ENCODE peak calls at places on chromosomes 5 and 9, in eight cellular contexts. A, D, O, U, J, F, L and W are unnamed samples.

GRCh38 chr5:1540831-1541661 is 17.3 kb upstream of the LPCAT1 start:
- DNase-seq in U (no peak), D (no peak), F (no peak), L (no peak), O (no peak), A (no peak), J (no peak), W (no peak)

GRCh38 chr9:14389146-14389545 is 75.2 kb upstream of the NFIB start:
- DNase-seq in J (no peak), U (no peak), L (no peak), D (no peak), O (peak; percentile 60), A (no peak), F (no peak), W (no peak)

GRCh38 chr9:2338770-2339169 is 282.8 kb upstream of the VLDLR start:
- DNase-seq in F (no peak), D (no peak), L (no peak), A (no peak), O (no peak), U (no peak), J (no peak), W (no peak)

GRCh38 chr5:54785729-54786548 is 199.5 kb downstream of the ESM1 start:
- DNase-seq in L (no peak), F (no peak), D (no peak), A (no peak), J (peak; percentile 48), U (peak; percentile 85), O (no peak), W (no peak)

GRCh38 chr9:115360122-115360521 is 242.2 kb upstream of the TNC start:
- DNase-seq in L (no peak), A (no peak), J (no peak), O (no peak), U (no peak), D (no peak), F (no peak), W (no peak)

GRCh38 chr5:149937610-149938009 is 7.0 kb downstream of the PDE6A start:
- DNase-seq in U (no peak), J (no peak), D (no peak), O (peak; percentile 67), F (no peak), L (peak; percentile 55), A (no peak), W (no peak)

GRCh38 chr9:135602789-135603481 is 36.4 kb downstream of the GLT6D1 start:
- DNase-seq in L (peak; percentile 34), J (peak; percentile 69), O (peak; percentile 33), F (peak; percentile 29), A (no peak), D (no peak), U (peak; percentile 40), W (peak; percentile 40)

GRCh38 chr5:106269252-106269843 is 1401.4 kb downstream of the EFNA5 start:
- DNase-seq in O (peak; percentile 55), U (no peak), F (peak; percentile 24), L (peak; percentile 31), D (peak; percentile 10), J (no peak), A (no peak), W (no peak)

GRCh38 chr5:38151878-38152277 is 106.5 kb upstream of the EGFLAM start:
- DNase-seq in A (no peak), F (no peak), U (no peak), D (no peak), O (peak; percentile 4), L (no peak), J (no peak), W (no peak)

GRCh38 chr5:16857635-16858034 is 78.5 kb downstream of the MYO10 start:
- DNase-seq in D (no peak), A (no peak), O (no peak), L (no peak), F (no peak), U (peak; percentile 89), J (no peak), W (no peak)

GRCh38 chr9:20472646-20473045 is 149.7 kb downstream of the MLLT3 start:
- DNase-seq in O (no peak), F (no peak), U (no peak), L (no peak), J (no peak), A (no peak), D (no peak), W (no peak)
- TF ChIP-seq CTCF in O (no peak), F (no peak), U (no peak), L (no peak), J (no peak), A (no peak), D (no peak), W (no peak)

GRCh38 chr5:39716532-39716971 is 291.8 kb upstream of the DAB2 start:
- DNase-seq in L (peak; percentile 85), D (no peak), J (peak; percentile 20), U (peak; percentile 6), F (peak; percentile 49), O (peak; percentile 68), A (no peak), W (no peak)
- TF ChIP-seq CTCF in L (peak; percentile 68), D (peak; percentile 40), J (no peak), U (no peak), F (peak; percentile 51), O (peak; percentile 61), A (peak; percentile 50), W (no peak)

GRCh38 chr9:106622148-106622547 is 240.8 kb upstream of the ZNF462 start:
- DNase-seq in L (no peak), J (no peak), O (no peak), F (no peak), U (no peak), D (no peak), A (no peak), W (no peak)
- TF ChIP-seq CTCF in L (no peak), J (no peak), O (no peak), F (no peak), U (no peak), D (no peak), A (no peak), W (no peak)

GRCh38 chr9:134169166-134169565 is 4.8 kb upstream of the RNU6ATAC start:
- DNase-seq in A (no peak), F (no peak), D (no peak), J (no peak), U (no peak), O (no peak), L (no peak), W (no peak)

GRCh38 chr9:134167530-134167931 is 3.2 kb upstream of the RNU6ATAC start:
- DNase-seq in A (peak; percentile 8), J (no peak), O (peak; percentile 12), L (peak; percentile 19), D (no peak), F (no peak), U (no peak), W (no peak)

GRCh38 chr9:134170525-134171315 is 6.4 kb upstream of the RNU6ATAC start:
- DNase-seq in L (no peak), A (no peak), J (no peak), F (no peak), O (no peak), D (no peak), U (no peak), W (no peak)

GRCh38 chr9:134169724-134170401 is 5.5 kb upstream of the RNU6ATAC start:
- DNase-seq in F (no peak), O (no peak), L (no peak), U (no peak), D (no peak), J (no peak), A (no peak), W (no peak)

DNA sequence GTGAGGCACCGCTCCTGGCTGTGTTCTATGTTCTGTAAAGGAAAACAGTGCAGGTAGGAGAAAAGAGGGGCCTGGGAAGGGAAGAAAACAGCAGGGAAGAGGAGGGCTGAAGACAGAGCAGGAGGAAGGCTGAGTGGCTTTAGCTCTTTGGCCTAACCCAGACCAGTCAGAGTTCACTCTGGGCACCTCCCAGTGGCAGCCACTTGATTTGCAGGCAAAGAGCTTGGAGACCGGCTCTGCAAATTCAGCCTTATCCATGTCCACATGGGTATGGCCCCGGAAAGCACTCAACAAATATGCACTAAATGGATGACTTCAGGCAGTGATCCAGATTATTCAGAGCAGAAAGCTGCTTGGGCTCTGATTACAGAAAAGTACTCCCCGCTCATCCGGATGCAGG is 4.4 kb upstream of the RNU6ATAC start:
- DNase-seq in O (no peak), L (peak; percentile 54), D (no peak), J (no peak), A (no peak), F (no peak), U (no peak), W (no peak)
- TF ChIP-seq CTCF in O (no peak), L (no peak), D (no peak), J (peak; percentile 20), A (peak; percentile 24), F (no peak), U (no peak), W (no peak)

GRCh38 chr9:91424403-91425176 is 958 bp upstream of the NFIL3 start:
- DNase-seq in L (peak; percentile 62), O (peak; percentile 91), J (peak; percentile 68), A (peak; percentile 72), F (no peak), D (peak; percentile 70), U (peak; percentile 81), W (peak; percentile 87)

GRCh38 chr9:91421987-91422765 is 1.5 kb downstream of the NFIL3 start:
- DNase-seq in A (no peak), D (no peak), L (no peak), F (no peak), U (peak; percentile 36), J (peak; percentile 34), O (no peak), W (no peak)

GRCh38 chr9:91421022-91421765 is 2.4 kb downstream of the NFIL3 start:
- DNase-seq in L (no peak), U (peak; percentile 28), D (no peak), A (no peak), O (peak; percentile 39), F (no peak), J (peak; percentile 68), W (no peak)

GRCh38 chr9:91423785-91424402 is at the start of gene NFIL3:
- DNase-seq in A (no peak), J (peak; percentile 97), D (no peak), U (peak; percentile 84), O (peak; percentile 65), F (no peak), L (peak; percentile 69), W (no peak)

GRCh38 chr9:91422832-91423711 is 560 bp downstream of the NFIL3 start:
- DNase-seq in O (peak; percentile 90), F (no peak), L (peak; percentile 71), U (peak; percentile 68), D (peak; percentile 91), J (no peak), A (peak; percentile 48), W (peak; percentile 45)
- TF ChIP-seq CTCF in O (peak; percentile 14), F (no peak), L (peak; percentile 18), U (no peak), D (peak; percentile 18), J (peak; percentile 35), A (peak; percentile 39), W (no peak)

DNA sequence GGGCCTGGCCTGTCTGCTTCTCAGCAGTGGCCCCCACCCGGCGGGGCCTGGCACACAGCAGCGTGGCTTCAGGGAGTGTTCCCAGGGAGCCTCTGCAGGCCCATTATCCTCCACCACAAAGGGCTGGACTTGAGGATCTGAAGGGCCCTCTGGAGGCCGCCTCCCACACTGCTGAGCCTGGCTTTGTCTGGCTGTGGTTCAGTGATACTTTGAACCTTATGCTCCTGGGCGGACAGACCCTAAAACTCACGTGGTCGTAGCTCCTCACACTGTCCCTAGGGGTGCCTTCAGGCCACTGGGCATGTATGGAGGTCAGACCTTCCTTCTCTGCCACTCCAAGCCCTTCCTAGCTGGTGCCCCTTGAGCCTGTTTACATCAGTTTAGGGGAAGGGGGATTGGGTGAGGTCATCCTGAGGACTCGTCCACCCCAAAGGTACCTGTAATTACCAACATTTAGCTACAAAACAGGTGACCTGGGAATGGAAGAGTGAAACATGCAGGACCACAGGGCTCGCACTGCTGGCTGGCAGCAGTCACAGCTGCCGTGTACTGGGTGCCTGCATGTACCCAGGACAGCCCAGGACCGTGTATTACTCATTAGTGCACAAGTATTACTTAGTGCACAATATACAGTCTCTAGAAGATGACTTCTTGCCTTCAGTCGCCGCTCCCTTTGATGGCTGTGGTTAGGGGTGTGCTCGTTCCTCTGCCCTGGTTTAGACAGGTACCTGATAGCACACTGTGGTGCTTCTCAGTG is 8.5 kb downstream of the GRHPR start:
- DNase-seq in F (no peak), L (no peak), D (no peak), O (no peak), U (no peak), J (no peak), A (no peak), W (no peak)
- TF ChIP-seq CTCF in F (no peak), L (no peak), D (no peak), O (no peak), U (no peak), J (no peak), A (no peak), W (no peak)